ENCODE peak calls at places on chromosome 9, in five cellular contexts. L is NCI-H1436; A is kidney tubule cell; D is EH; G is activated CD4-positive, CD25-positive, alpha-beta regulatory T cell. V is an unnamed sample.

GRCh38 chr9:76161546-76161945 is 232.7 kb downstream of the RFK start:
- DNase-seq in L (no peak), A (no peak), D (peak; percentile 89), G (no peak), V (no peak)

GRCh38 chr9:127679506-127679905 is 27.3 kb upstream of the CFAP157 start:
- DNase-seq in L (no peak), A (no peak), D (no peak), G (no peak), V (no peak)

GRCh38 chr9:125634040-125634717 is 72.8 kb downstream of the MAPKAP1 start:
- DNase-seq in L (no peak), A (no peak), D (peak; percentile 51), G (no peak), V (no peak)

GRCh38 chr9:78295731-78296130 is 1.2 kb upstream of the PSAT1 start:
- DNase-seq in L (no peak), A (no peak), D (no peak), G (no peak), V (no peak)

GRCh38 chr9:114906922-114907571 is 23.3 kb downstream of the TNFSF8 start:
- DNase-seq in L (no peak), A (peak; percentile 59), D (peak; percentile 67), G (no peak), V (no peak)

GRCh38 chr9:130791279-130791894 is 43.7 kb upstream of the ABL1 start:
- DNase-seq in L (no peak), A (no peak), D (no peak), G (no peak), V (no peak)

GRCh38 chr9:133844876-133845658 is 106.9 kb upstream of the SARDH start:
- DNase-seq in L (no peak), A (no peak), D (peak; percentile 64), G (no peak), V (no peak)

GRCh38 chr9:128946945-128947422 is 419 bp downstream of the DOLK start:
- DNase-seq in L (no peak), A (peak; percentile 41), D (peak; percentile 39), G (no peak), V (no peak)

GRCh38 chr9:693460-694390 is 147.8 kb upstream of the DMRT1 start:
- DNase-seq in L (no peak), A (peak; percentile 54), D (peak; percentile 91), G (no peak), V (peak; percentile 63)

GRCh38 chr9:21969011-21969935 is 24.9 kb downstream of the CDKN2A start:
- DNase-seq in L (no peak), A (no peak), D (no peak), G (no peak), V (no peak)

GRCh38 chr9:121852646-121853616 is 201.5 kb downstream of the DAB2IP start:
- DNase-seq in L (no peak), A (no peak), D (peak; percentile 24), G (no peak), V (no peak)

GRCh38 chr9:94881454-94881853 is 155.0 kb downstream of the AOPEP start:
- DNase-seq in L (no peak), A (no peak), D (no peak), G (no peak), V (no peak)

GRCh38 chr9:110126986-110127864 is 80.7 kb downstream of the C9orf152 start:
- DNase-seq in L (no peak), A (peak; percentile 66), D (peak; percentile 93), G (no peak), V (peak; percentile 30)

GRCh38 chr9:115888131-115888530 is 265.5 kb upstream of the PAPPA start:
- DNase-seq in L (no peak), A (peak; percentile 73), D (no peak), G (no peak), V (no peak)

V was measured in SK-N-MC.